ENCODE peak calls at places on chromosomes 6 and 20, in seven cellular contexts. M is CD4-positive, CD25-positive, alpha-beta regulatory T cell; I is HCT116; L is GM23248; N is mucosa of descending colon; E is heart left ventricle; J is heart right ventricle. B is an unnamed sample.

GRCh38 chr20:60057866-60058807 is 99.9 kb downstream of the CDH26 start:
- DNase-seq in I (no peak), E (peak), M (peak), J (peak), L (no peak), N (peak), B (peak)

GRCh38 chr6:98777762-98778161 is 56.6 kb upstream of the POU3F2 start:
- DNase-seq in E (no peak), L (no peak), N (no peak), M (no peak), I (no peak), J (no peak), B (no peak)

GRCh38 chr6:39812853-39813533 is 20.8 kb downstream of the DAAM2 start:
- DNase-seq in E (peak), N (no peak), M (no peak), I (no peak), J (no peak), L (peak), B (no peak)

GRCh38 chr20:5309971-5310370 is 6.8 kb downstream of the PROKR2 start:
- DNase-seq in M (no peak), I (no peak), J (no peak), L (no peak), E (no peak), N (no peak), B (no peak)

GRCh38 chr20:1664911-1665310 is 7.3 kb upstream of the SIRPG start:
- DNase-seq in M (peak), L (no peak), N (peak), E (no peak), I (no peak), J (no peak), B (peak)

GRCh38 chr6:118569498-118569897 is 21.4 kb downstream of the PLN start:
- DNase-seq in M (no peak), N (no peak), E (no peak), J (no peak), L (no peak), I (no peak), B (no peak)

GRCh38 chr20:62042025-62042820 is 23.5 kb downstream of the TAF4 start:
- DNase-seq in M (no peak), N (no peak), I (no peak), J (peak), L (no peak), E (no peak), B (no peak)

GRCh38 chr6:69570126-69570525 is 226.7 kb downstream of the LMBRD1 start:
- DNase-seq in J (no peak), N (no peak), L (no peak), E (no peak), I (no peak), M (no peak), B (no peak)

GRCh38 chr6:11467364-11467763 is 70.2 kb upstream of the TMEM170B start:
- DNase-seq in I (no peak), E (no peak), L (no peak), M (no peak), J (no peak), N (no peak), B (no peak)

GRCh38 chr20:15756001-15756400 is 817.2 kb downstream of the KIF16B start:
- DNase-seq in L (no peak), I (no peak), N (no peak), E (no peak), J (no peak), M (no peak), B (no peak)

GRCh38 chr6:3457710-3458605 is 1.1 kb upstream of the SLC22A23 start:
- DNase-seq in N (peak), L (peak), E (peak), M (peak), I (peak), J (peak), B (no peak)

GRCh38 chr6:91633374-91634184 is 1046.7 kb upstream of the MAP3K7 start:
- DNase-seq in M (no peak), J (no peak), E (peak), I (no peak), L (no peak), N (peak), B (no peak)

GRCh38 chr6:30688569-30688968 is 2.1 kb upstream of the PPP1R18 start:
- DNase-seq in L (no peak), E (no peak), J (no peak), N (no peak), I (no peak), M (no peak), B (no peak)

GRCh38 chr20:52191132-52191435 is 495 bp downstream of the ZFP64 start:
- DNase-seq in N (no peak), J (no peak), M (no peak), I (no peak), E (no peak), L (no peak), B (no peak)

GRCh38 chr20:14953736-14954135 is 616.3 kb upstream of the FLRT3 start:
- DNase-seq in J (no peak), I (no peak), N (no peak), L (no peak), M (no peak), E (no peak), B (no peak)

DNA sequence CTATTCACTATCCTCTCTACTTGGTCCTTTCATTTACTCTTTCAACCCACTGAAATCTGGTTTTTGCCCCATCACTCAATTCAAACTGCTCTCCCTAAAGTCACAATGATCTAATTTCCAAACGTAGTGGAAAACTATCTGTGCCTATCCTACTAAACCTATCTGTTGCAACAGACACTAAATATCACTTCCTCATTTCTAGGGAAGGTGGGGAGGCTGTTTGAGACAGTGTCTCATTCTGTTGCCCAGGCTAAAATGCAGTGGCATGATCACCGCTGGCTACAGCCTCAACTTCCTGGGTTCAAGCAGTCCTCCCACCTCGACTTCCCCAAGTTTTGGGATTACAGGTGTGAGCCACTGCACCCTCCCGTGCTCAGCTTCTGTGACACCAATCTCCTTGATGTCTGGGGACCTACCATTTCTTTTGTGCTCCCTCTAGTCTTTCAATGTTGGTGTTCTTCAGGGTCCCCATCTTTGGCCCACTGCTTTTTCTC is 8.8 kb downstream of the RANBP9 start:
- DNase-seq in L (no peak), J (no peak), I (no peak), E (no peak), M (no peak), N (no peak), B (no peak)
- H3K4me3 ChIP-seq in L (no peak), J (no peak), I (no peak), E (no peak), M (peak), N (no peak), B (no peak)

DNA sequence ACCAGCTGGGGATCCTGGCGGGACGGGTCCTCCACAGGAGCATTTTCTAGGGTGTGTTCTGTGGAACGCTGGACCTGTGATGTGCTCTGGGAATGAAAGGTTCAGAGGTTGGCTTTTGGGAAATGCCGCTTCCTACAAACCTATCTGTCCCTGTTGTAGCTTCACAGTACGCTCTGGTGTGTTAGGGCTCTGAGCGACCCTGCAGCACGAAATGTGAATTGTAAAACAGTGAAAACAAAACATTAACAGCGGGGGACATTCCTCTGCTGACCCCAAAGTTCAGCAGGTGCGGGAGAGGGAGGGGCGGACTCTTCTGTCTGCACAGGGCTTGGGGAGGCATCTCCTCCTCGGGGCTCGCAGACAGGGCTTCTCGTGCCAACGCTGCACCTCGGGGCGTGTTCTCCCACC is 155.9 kb downstream of the NRN1 start:
- DNase-seq in N (no peak), M (no peak), E (no peak), J (no peak), L (no peak), I (no peak), B (no peak)
- H3K4me3 ChIP-seq in N (no peak), M (peak), E (peak), J (peak), L (no peak), I (no peak), B (no peak)

GRCh38 chr20:58839991-58840747 is 10.5 kb downstream of the GNAS-AS1 start:
- DNase-seq in J (no peak), E (no peak), M (no peak), I (no peak), L (no peak), N (no peak), B (no peak)

GRCh38 chr20:58841539-58842264 is 9.0 kb downstream of the GNAS-AS1 start:
- DNase-seq in J (no peak), M (no peak), N (no peak), I (no peak), L (no peak), E (no peak), B (no peak)

GRCh38 chr20:58839474-58839874 is 11.2 kb downstream of the GNAS-AS1 start:
- DNase-seq in N (no peak), L (peak), M (peak), E (no peak), I (peak), J (peak), B (peak)

GRCh38 chr20:58842276-58842675 is 8.4 kb downstream of the GNAS-AS1 start:
- DNase-seq in I (no peak), N (no peak), E (no peak), L (no peak), M (no peak), J (no peak), B (no peak)

DNA sequence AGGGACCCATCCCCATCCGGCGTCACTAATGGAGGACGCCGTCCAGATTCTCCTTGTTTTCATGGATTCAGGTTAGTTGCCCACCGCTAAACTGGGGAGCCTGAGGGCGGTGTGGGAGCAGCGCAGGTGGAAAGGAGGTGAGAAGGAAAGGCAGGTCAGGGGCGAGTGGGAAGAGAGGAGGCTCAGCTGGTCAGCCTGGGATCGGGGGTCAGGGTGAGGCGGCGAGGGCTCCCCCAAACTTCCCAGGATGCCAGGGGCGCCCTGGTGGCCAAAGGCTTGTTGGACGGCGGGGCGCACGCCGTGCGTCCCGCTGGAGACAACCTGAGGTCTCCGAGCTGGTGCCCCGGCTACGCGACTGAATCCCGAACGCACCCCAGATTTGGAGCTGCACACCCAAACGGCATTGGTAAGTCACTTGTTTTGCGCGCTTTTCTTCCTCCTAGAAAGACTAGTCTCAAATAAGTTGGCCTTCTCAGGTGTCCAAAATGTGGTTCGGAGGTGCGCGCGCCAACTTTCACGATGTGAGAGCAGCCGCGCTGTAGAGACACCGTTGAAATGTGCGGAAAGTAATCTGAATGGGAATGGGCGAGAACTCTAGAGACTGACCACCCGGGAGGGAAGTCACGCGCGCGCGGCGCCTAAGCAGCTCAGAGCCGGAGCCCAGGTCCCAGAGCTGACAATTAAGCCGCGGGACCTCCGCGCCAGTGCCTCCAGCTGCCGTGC is 9.7 kb downstream of the GNAS-AS1 start:
- DNase-seq in N (no peak), I (no peak), E (no peak), J (no peak), M (no peak), L (no peak), B (no peak)
- H3K4me3 ChIP-seq in N (no peak), I (no peak), E (no peak), J (no peak), M (no peak), L (no peak), B (no peak)

GRCh38 chr20:25148982-25149846 is 46.3 kb upstream of the ENTPD6 start:
- DNase-seq in I (no peak), N (no peak), E (no peak), J (no peak), M (no peak), L (peak), B (no peak)
- H3K4me3 ChIP-seq in I (no peak), N (no peak), E (peak), J (peak), M (no peak), L (peak), B (no peak)

DNA sequence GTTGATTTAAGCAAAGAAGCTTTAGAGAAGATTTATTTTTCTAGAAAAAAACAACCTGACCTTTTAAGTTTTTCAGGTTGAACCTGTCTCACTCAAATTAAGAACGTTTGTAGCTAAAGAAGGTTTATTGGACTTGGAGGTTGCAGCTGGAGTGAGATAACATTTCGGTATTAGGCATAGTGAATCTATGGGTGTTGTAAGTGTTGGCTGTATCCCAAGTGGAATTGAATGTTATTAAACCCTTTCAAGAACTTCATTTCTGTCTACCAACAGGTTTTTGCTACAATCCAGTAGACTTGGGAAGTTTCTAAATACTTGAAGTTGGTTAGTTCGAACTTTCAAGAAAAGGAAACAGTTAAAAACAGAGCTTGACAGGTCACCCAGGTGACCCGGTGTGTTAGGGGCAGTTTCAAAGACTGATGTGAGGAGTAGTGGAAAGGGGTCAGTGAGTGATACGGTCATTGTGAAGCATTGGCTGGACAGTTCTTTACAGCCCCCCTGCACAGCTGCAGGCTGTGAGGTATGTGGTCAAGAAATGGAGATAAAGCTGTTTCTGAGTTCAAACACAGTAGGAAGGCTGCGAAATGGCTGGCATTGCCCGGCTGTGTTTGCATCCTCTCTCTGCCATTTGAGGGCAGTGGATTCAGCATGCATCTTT is 2.5 kb upstream of the TBCC start:
- DNase-seq in N (no peak), L (peak), E (no peak), J (no peak), I (no peak), M (no peak), B (no peak)
- H3K4me3 ChIP-seq in N (no peak), L (no peak), E (peak), J (no peak), I (peak), M (peak), B (no peak)

GRCh38 chr6:16704706-16705402 is 56.4 kb downstream of the ATXN1 start:
- DNase-seq in J (no peak), L (peak), E (no peak), N (no peak), I (no peak), M (no peak), B (peak)
- H3K4me3 ChIP-seq in J (no peak), L (peak), E (peak), N (no peak), I (no peak), M (peak), B (no peak)

GRCh38 chr20:3071610-3072529 is at the start of gene OXT:
- DNase-seq in E (peak), N (peak), J (peak), L (peak), I (no peak), M (peak), B (no peak)
- H3K4me3 ChIP-seq in E (peak), N (peak), J (peak), L (peak), I (no peak), M (no peak), B (no peak)

GRCh38 chr20:48843125-48843806 is 15.5 kb upstream of the PREX1 start:
- DNase-seq in E (no peak), J (no peak), M (no peak), I (no peak), L (peak), N (no peak), B (no peak)

GRCh38 chr20:48839083-48839482 is 11.3 kb upstream of the PREX1 start:
- DNase-seq in E (no peak), L (no peak), J (no peak), I (no peak), N (no peak), M (no peak), B (no peak)

GRCh38 chr20:48841861-48842529 is 14.2 kb upstream of the PREX1 start:
- DNase-seq in N (no peak), I (no peak), M (no peak), L (peak), E (no peak), J (no peak), B (no peak)

GRCh38 chr20:48841196-48841860 is 13.5 kb upstream of the PREX1 start:
- DNase-seq in N (no peak), E (no peak), M (no peak), I (no peak), L (no peak), J (no peak), B (no peak)

GRCh38 chr20:48839518-48839917 is 11.7 kb upstream of the PREX1 start:
- DNase-seq in N (no peak), J (no peak), I (no peak), E (no peak), M (no peak), L (no peak), B (no peak)
- H3K4me3 ChIP-seq in N (no peak), J (no peak), I (no peak), E (no peak), M (no peak), L (no peak), B (no peak)

GRCh38 chr6:27250955-27251671 is 3.6 kb downstream of the PRSS16 start:
- DNase-seq in N (peak), J (peak), I (peak), L (peak), E (no peak), M (no peak), B (peak)

GRCh38 chr6:27254566-27254965 is 7.1 kb downstream of the PRSS16 start:
- DNase-seq in L (no peak), I (no peak), J (no peak), M (no peak), N (no peak), E (no peak), B (no peak)

GRCh38 chr6:27248783-27249182 is 1.3 kb downstream of the PRSS16 start:
- DNase-seq in L (no peak), J (no peak), I (no peak), E (no peak), N (no peak), M (no peak), B (no peak)

GRCh38 chr6:27250277-27250954 is 2.9 kb downstream of the PRSS16 start:
- DNase-seq in M (no peak), J (no peak), E (no peak), N (peak), I (no peak), L (no peak), B (no peak)

GRCh38 chr6:27251672-27252251 is 4.3 kb downstream of the PRSS16 start:
- DNase-seq in I (peak), E (no peak), N (peak), L (peak), J (peak), M (peak), B (peak)
- H3K4me3 ChIP-seq in I (peak), E (peak), N (peak), L (peak), J (peak), M (peak), B (peak)

B was measured in HL-60.